ENCODE peak calls at places on chromosomes 2 and 18, in six cellular contexts. L is suprapubic skin, O is heart right ventricle, K is uterus, H is cardiac fibroblast, R is transverse colon. D is an unnamed sample.

GRCh38 chr2:229752970-229753729 is 38.8 kb upstream of the DNER start:
- DNase-seq in L (no peak), H (no peak), K (no peak), R (no peak), O (no peak), D (no peak)

GRCh38 chr2:197159681-197160211 is 150.8 kb downstream of the ANKRD44 start:
- DNase-seq in O (no peak), L (no peak), R (no peak), K (no peak), H (peak; percentile 37), D (no peak)

GRCh38 chr2:196500686-196501431 is 138.7 kb upstream of the CCDC150 start:
- DNase-seq in L (no peak), O (no peak), H (no peak), K (no peak), R (no peak), D (no peak)

GRCh38 chr2:28355521-28356094 is 37.0 kb upstream of the FOSL2 start:
- DNase-seq in O (peak; percentile 78), H (peak; percentile 49), R (no peak), K (peak; percentile 73), L (no peak), D (no peak)

GRCh38 chr2:240574386-240575100 is 6.3 kb downstream of the RNPEPL1 start:
- DNase-seq in O (peak; percentile 22), R (no peak), K (no peak), H (no peak), L (no peak), D (no peak)

GRCh38 chr18:79616651-79617518 is 62.7 kb upstream of the CTDP1 start:
- DNase-seq in O (no peak), H (peak; percentile 16), K (peak; percentile 9), L (peak; percentile 71), R (peak; percentile 3), D (no peak)

GRCh38 chr2:193885419-193885818 is 1690.7 kb upstream of the TMEFF2 start:
- DNase-seq in L (no peak), H (no peak), K (no peak), R (no peak), O (no peak), D (no peak)

GRCh38 chr2:95073856-95074662 is 47.5 kb downstream of the MRPS5 start:
- DNase-seq in O (no peak), H (no peak), L (no peak), K (no peak), R (no peak), D (no peak)

GRCh38 chr2:172972005-172972619 is 103.5 kb upstream of the MAP3K20 start:
- DNase-seq in L (no peak), R (peak; percentile 47), H (peak; percentile 55), K (no peak), O (peak; percentile 42), D (no peak)

GRCh38 chr2:74772071-74772470 is 61.9 kb upstream of the HK2 start:
- DNase-seq in H (peak; percentile 16), O (no peak), L (no peak), R (no peak), K (no peak), D (peak; percentile 19)

GRCh38 chr18:75114231-75114630 is 94.7 kb downstream of the PTGR3 start:
- DNase-seq in K (no peak), R (no peak), L (no peak), H (no peak), O (no peak), D (no peak)

DNA sequence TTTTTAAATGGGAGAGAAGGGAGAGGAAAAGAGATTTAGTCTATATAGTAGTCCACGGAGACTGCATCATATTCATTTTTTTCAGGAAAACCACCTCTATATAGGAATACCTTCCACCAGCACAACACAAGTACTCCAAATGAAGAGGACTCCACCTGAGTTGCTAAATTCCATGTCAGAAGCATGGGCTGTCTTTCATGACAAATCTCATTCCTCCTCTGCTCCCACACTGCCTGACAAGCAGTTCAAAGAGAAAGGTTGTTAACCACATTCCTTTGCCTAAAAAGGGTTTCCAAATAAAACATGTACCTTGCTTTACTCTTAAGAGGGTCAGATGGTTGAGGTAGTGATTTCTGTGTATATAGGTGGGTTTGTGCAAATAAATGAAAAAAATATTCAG is 122.0 kb downstream of the TMEFF2 start:
- DNase-seq in K (no peak), L (no peak), H (no peak), R (no peak), O (no peak), D (no peak)
- H3K4me3 ChIP-seq in K (no peak overlapping the region), L (no peak overlapping the region), H (no peak overlapping the region), R (no peak overlapping the region), O (no peak overlapping the region), D (no peak overlapping the region)

GRCh38 chr2:2657121-2657962 is 326.3 kb upstream of the MYT1L start:
- DNase-seq in O (no peak), R (no peak), K (no peak), H (no peak), L (no peak), D (no peak)

GRCh38 chr2:2653221-2653620 is 322.1 kb upstream of the MYT1L start:
- DNase-seq in R (no peak), L (no peak), K (no peak), O (no peak), H (no peak), D (no peak)

GRCh38 chr2:2660789-2661355 is 329.8 kb upstream of the MYT1L start:
- DNase-seq in O (no peak), R (no peak), K (no peak), H (no peak), L (no peak), D (no peak)

GRCh38 chr2:2655451-2655850 is 324.4 kb upstream of the MYT1L start:
- DNase-seq in K (no peak), H (no peak), L (no peak), O (no peak), R (no peak), D (no peak)

GRCh38 chr2:2656046-2656715 is 325.1 kb upstream of the MYT1L start:
- DNase-seq in O (no peak), L (no peak), H (no peak), R (no peak), K (no peak), D (no peak)
- TF ChIP-seq CTCF in O (no peak), L (no peak), H (no peak), R (no peak), K (no peak), D (no peak)

GRCh38 chr18:49814147-49814499 is 790 bp upstream of the ACAA2 start:
- DNase-seq in L (peak; percentile 86), H (peak; percentile 64), R (peak; percentile 63), K (peak; percentile 73), O (no peak), D (no peak)

GRCh38 chr18:49811151-49811938 is 2.0 kb downstream of the ACAA2 start:
- DNase-seq in O (no peak), L (no peak), K (no peak), R (peak; percentile 22), H (no peak), D (no peak)

GRCh38 chr18:49813321-49814146 is at the start of gene ACAA2:
- DNase-seq in O (peak; percentile 92), H (peak; percentile 94), K (peak; percentile 85), R (peak; percentile 93), L (peak; percentile 93), D (peak; percentile 16)

GRCh38 chr18:49813071-49813320 is 337 bp downstream of the ACAA2 start:
- DNase-seq in R (peak; percentile 43), K (peak; percentile 32), O (peak; percentile 45), L (no peak), H (peak; percentile 47), D (no peak)

GRCh38 chr18:49812321-49813070 is 837 bp downstream of the ACAA2 start:
- DNase-seq in L (no peak), H (peak; percentile 16), R (no peak), K (no peak), O (no peak), D (no peak)
- H3K4me3 ChIP-seq in L (peak overlapping the region; percentile 65), H (peak overlapping the region; percentile 86), R (peak overlapping the region; percentile 85), K (peak overlapping the region; percentile 68), O (peak overlapping the region; percentile 68), D (peak overlapping the region; percentile 93)

GRCh38 chr2:202108345-202108744 is 35.3 kb downstream of the KIAA2012 start:
- DNase-seq in L (no peak), H (no peak), K (no peak), O (no peak), R (no peak), D (no peak)

GRCh38 chr2:202113571-202114142 is 40.6 kb downstream of the KIAA2012 start:
- DNase-seq in L (no peak), K (no peak), H (no peak), O (no peak), R (no peak), D (no peak)

GRCh38 chr2:202109139-202109736 is 36.2 kb downstream of the KIAA2012 start:
- DNase-seq in O (no peak), H (no peak), L (no peak), R (no peak), K (no peak), D (no peak)

GRCh38 chr2:202112041-202112440 is 39.0 kb downstream of the KIAA2012 start:
- DNase-seq in L (no peak), H (no peak), R (no peak), K (no peak), O (no peak), D (no peak)

DNA sequence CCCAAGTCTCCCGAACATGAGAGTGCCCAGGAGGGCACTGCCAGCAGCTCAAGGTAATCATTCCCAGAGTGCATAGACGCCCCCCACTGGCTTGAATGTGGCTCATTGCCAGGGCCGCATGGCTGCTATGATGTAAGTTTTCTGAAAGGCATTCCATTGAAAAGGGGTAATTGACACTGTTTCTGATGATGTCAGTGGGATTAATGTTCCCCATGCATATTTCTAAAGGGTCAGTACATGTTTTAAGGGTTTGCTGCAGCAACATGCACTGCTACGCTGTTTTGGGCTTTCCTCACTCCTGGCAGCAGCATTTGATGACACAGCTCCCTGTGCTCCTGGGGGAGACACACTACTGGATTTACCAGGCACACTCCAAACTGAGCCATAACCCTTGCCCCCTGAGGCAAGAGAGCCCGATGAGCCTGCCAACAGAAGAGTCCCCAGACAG is 36.7 kb downstream of the KIAA2012 start:
- DNase-seq in L (no peak), H (peak; percentile 69), R (no peak), O (peak; percentile 25), K (peak; percentile 56), D (no peak)
- TF ChIP-seq CTCF in L (no peak), H (no peak), R (no peak), O (no peak), K (no peak), D (no peak)